ENCODE peak calls at places on chromosomes 6 and 20, in four cellular contexts. Y is H1, Z is HepG2, V is GM12878. P is an unnamed sample.

GRCh38 chr20:51500936-51501335 is 41.6 kb downstream of the NFATC2 start:
- DNase-seq in Y (no peak), Z (no peak), V (no peak), P (no peak)

GRCh38 chr20:50394569-50394968 is 115.6 kb upstream of the PTPN1 start:
- DNase-seq in Y (no peak), Z (no peak), V (peak; percentile 13), P (no peak)

GRCh38 chr6:118787746-118788419 is 106.1 kb upstream of the ASF1A start:
- DNase-seq in Y (no peak), Z (no peak), V (no peak), P (no peak)

GRCh38 chr20:40991181-40991889 is 37.3 kb upstream of the TOP1 start:
- DNase-seq in Y (no peak), Z (no peak), V (peak; percentile 99), P (no peak)

GRCh38 chr6:125753218-125753936 is 3.9 kb downstream of the HEY2 start:
- DNase-seq in Y (no peak), Z (peak; percentile 33), V (no peak), P (no peak)

GRCh38 chr6:148926478-148926877 is 179.6 kb downstream of the UST start:
- DNase-seq in Y (no peak), Z (no peak), V (no peak), P (no peak)

GRCh38 chr20:62900692-62901584 is 25.4 kb downstream of the DIDO1 start:
- DNase-seq in Y (no peak), Z (peak; percentile 70), V (no peak), P (no peak)

GRCh38 chr6:48032156-48032555 is 78.8 kb downstream of the PTCHD4 start:
- DNase-seq in Y (no peak), Z (peak; percentile 28), V (no peak), P (no peak)

GRCh38 chr6:128492386-128492785 is 28.0 kb downstream of the PTPRK start:
- DNase-seq in Y (no peak), Z (no peak), V (no peak), P (no peak)

GRCh38 chr6:133964052-133964451 is 11.0 kb downstream of the TBPL1 start:
- DNase-seq in Y (no peak), Z (no peak), V (no peak), P (no peak)

GRCh38 chr6:168964138-168964892 is 289.3 kb downstream of the THBS2 start:
- DNase-seq in Y (no peak), Z (no peak), V (no peak), P (no peak)

GRCh38 chr20:20741067-20742045 is 28.9 kb upstream of the RALGAPA2 start:
- DNase-seq in Y (no peak), Z (no peak), V (no peak), P (no peak)

GRCh38 chr20:20740595-20740994 is 28.2 kb upstream of the RALGAPA2 start:
- DNase-seq in Y (no peak), Z (no peak), V (no peak), P (no peak)

GRCh38 chr20:20744170-20744725 is 31.8 kb upstream of the RALGAPA2 start:
- DNase-seq in Y (no peak), Z (peak; percentile 40), V (no peak), P (no peak)

DNA sequence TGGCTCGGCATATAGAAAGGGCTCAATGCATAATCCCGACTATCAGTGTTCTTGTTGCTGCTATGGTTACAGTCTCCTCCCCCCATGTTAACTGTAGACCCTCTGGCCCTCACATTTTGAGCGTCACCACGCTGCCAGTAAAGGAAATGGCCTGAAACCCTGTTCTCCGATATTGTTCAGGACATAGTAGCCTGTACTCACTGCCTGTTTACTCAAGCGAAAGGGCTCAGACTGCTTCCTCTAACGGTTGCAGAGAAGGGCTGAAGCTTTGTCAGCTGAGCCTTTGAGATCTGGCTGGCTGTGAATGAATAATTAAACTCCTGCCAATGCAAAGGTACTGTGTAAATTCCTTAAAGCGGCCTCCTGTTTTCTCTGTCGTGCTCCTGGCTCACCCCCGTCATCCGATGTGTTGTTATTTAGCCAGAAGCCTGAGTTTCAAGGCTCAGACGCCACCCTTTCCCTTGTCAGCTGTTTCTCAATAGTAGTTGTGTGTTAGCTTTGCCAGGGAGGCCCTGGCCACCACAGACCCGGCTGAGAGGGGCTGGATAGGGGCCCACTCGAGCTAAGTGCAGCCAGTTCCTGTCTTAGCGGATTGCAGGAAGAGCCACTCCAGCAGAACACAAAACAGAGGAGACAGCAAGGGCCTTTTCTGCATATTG is 31.2 kb upstream of the RALGAPA2 start:
- DNase-seq in Y (no peak), Z (peak; percentile 57), V (no peak), P (no peak)
- TF ChIP-seq ZNF274 in Y (no peak), Z (no peak), V (no peak), P (no peak)

DNA sequence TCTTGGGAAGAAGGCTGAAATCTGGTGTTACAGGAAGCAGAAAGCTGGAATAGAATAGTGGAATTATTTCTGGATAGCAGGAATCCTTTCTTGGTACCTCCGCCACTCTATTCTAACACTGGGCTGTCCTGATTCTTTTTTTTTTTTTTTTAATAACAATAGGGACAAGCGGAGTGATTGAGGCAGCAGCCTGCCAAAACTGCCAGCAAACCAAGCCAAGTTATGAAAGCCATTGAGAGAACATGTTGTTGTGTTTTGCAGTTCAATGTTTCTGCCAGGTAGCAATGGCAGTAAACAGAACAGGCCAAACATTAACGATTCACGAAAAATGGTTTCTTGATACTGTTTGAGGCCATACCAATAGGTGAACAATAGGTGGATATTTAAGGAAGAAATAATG is 47.1 kb downstream of the SLC26A8 start:
- DNase-seq in Y (no peak), Z (no peak), V (no peak), P (no peak)
- TF ChIP-seq SUZ12 in Y (no peak), Z (no peak), V (no peak), P (no peak)

GRCh38 chr20:18541741-18542140 is 25.5 kb upstream of the SMIM26 start:
- DNase-seq in Y (no peak), Z (no peak), V (no peak), P (no peak)
- TF ChIP-seq YY1 in Y (no peak), Z (no peak), V (no peak), P (no peak)

GRCh38 chr20:19915111-19915798 is 101.9 kb upstream of the NAA20 start:
- DNase-seq in Y (no peak), Z (no peak), V (no peak), P (no peak)
- TF ChIP-seq ZNF274 in Y (no peak), Z (no peak), V (no peak), P (no peak)

GRCh38 chr6:101011165-101011564 is 130.0 kb upstream of the ASCC3 start:
- DNase-seq in Y (no peak), Z (no peak), V (peak; percentile 33), P (no peak)
- TF ChIP-seq SUZ12 in Y (no peak), Z (no peak), V (no peak), P (no peak)